ENCODE peak calls at places on chromosomes 13 and 19, in six cellular contexts. J is GM23338, K is A549, B is HepG2, O is SK-N-SH, M is HCT116. S is an unnamed sample.

GRCh38 chr13:48961379-48961778 is 14.3 kb upstream of the FNDC3A start:
- DNase-seq in J (no peak), K (no peak), B (no peak), O (no peak), M (no peak), S (no peak)

GRCh38 chr19:34232566-34233481 is 21.5 kb upstream of the GARRE1 start:
- DNase-seq in J (no peak), K (peak; percentile 62), B (peak; percentile 56), O (no peak), M (peak; percentile 57), S (peak; percentile 93)

GRCh38 chr13:47672982-47673670 is 327.9 kb downstream of the SUCLA2 start:
- DNase-seq in J (no peak), K (no peak), B (no peak), O (peak; percentile 1), M (no peak), S (no peak)

GRCh38 chr13:40164137-40164536 is 502.3 kb downstream of the FOXO1 start:
- DNase-seq in J (no peak), K (peak; percentile 9), B (no peak), O (no peak), M (no peak), S (peak; percentile 15)

GRCh38 chr19:49926520-49926919 is 2.5 kb upstream of the ATF5 start:
- DNase-seq in J (no peak), K (no peak), B (no peak), O (no peak), M (no peak), S (no peak)

GRCh38 chr13:99125335-99125915 is 75.2 kb upstream of the UBAC2 start:
- DNase-seq in J (no peak), K (no peak), B (no peak), O (no peak), M (no peak), S (no peak)

GRCh38 chr19:33868821-33869412 is 72.2 kb downstream of the KCTD15 start:
- DNase-seq in J (peak; percentile 55), K (no peak), B (no peak), O (peak; percentile 73), M (no peak), S (no peak)

GRCh38 chr13:66506979-66507378 is 723.2 kb downstream of the PCDH9 start:
- DNase-seq in J (no peak), K (no peak), B (no peak), O (no peak), M (no peak), S (no peak)

DNA sequence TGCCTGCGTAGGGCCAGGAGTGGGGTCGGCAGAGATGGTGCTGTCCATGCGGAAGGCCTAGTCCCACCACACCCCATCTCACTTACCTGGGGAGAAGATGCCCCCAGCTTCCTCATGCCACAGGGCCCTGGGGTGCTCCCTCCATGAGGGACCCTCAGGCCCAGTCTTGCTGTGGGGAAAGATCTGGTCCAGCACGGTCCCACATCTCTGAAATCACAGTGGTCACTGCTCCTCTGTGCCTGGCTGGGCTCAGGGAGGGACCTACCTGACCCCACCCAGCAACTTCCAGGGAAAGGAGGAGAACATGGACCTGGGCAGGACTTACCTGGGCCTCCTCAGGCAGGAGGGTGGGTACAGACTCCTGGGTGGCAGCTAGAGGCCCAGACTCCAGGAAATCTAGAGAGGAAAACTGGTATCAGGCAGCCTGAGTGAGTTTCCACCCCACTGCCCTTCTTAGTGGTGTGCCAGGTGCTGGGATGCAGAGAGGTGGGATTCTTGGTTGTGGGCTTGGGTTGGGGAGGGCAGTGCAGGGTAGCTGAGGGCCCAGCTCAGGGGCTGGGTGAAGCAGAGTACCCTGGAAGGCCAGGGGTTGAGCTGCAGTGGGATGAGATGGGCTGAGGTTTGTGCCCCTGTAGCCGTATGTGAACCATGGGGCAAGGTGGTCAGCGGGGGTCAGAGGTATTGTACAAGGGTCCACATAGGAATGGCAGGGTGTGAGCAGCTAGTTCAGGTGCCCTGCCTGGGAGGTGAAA is 3.8 kb downstream of the MZF1 start:
- DNase-seq in J (no peak), K (no peak), B (no peak), O (no peak), M (no peak), S (no peak)
- TF ChIP-seq REST in J (no peak), K (no peak), B (no peak), O (no peak), M (no peak), S (no peak)

GRCh38 chr13:31014461-31014860 is 82.0 kb downstream of the TEX26 start:
- DNase-seq in J (no peak), K (no peak), B (no peak), O (no peak), M (no peak), S (no peak)

GRCh38 chr13:31009166-31009565 is 76.7 kb downstream of the TEX26 start:
- DNase-seq in J (no peak), K (no peak), B (no peak), O (no peak), M (no peak), S (no peak)

GRCh38 chr13:31012285-31013024 is 80.0 kb downstream of the TEX26 start:
- DNase-seq in J (peak; percentile 45), K (peak; percentile 10), B (peak; percentile 3), O (peak; percentile 70), M (no peak), S (no peak)

GRCh38 chr13:31008400-31009115 is 76.1 kb downstream of the TEX26 start:
- DNase-seq in J (no peak), K (no peak), B (no peak), O (no peak), M (no peak), S (no peak)

GRCh38 chr13:31011193-31011860 is 78.9 kb downstream of the TEX26 start:
- DNase-seq in J (peak; percentile 64), K (no peak), B (no peak), O (no peak), M (no peak), S (no peak)
- TF ChIP-seq REST in J (no peak), K (no peak), B (no peak), O (no peak), M (no peak), S (no peak)

DNA sequence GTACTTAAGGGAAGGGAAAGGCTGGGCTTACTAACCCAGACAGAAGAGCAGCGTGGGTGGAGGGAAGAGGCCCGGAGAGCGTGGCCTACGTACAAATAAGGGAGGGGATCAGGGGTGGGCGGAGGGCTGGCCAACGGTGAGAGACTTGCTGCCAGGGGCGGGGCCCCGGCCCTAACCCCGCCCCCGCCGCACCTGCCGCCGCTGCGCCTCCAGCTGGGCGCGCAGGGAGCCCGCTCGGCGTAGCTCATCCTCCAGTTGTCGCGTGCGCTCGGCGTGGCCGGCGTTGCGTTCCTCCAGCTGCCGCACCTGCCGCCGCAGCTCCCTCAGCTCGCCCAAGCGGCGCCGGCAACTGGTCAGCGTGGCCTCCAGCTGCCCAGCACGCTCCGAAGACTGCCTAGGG is 5.7 kb downstream of the HOOK2 start:
- DNase-seq in J (peak; percentile 94), K (no peak), B (no peak), O (no peak), M (no peak), S (no peak)
- TF ChIP-seq REST in J (no peak), K (no peak), B (no peak), O (no peak), M (no peak), S (no peak)

GRCh38 chr13:25085125-25085742 is 10.7 kb upstream of the PABPC3 start:
- DNase-seq in J (peak; percentile 84), K (peak; percentile 25), B (peak; percentile 23), O (peak; percentile 51), M (peak; percentile 36), S (peak; percentile 2)
- TF ChIP-seq REST in J (no peak), K (no peak), B (no peak), O (no peak), M (no peak), S (no peak)

GRCh38 chr13:30094015-30094533 is 213.3 kb downstream of the KATNAL1 start:
- DNase-seq in J (no peak), K (no peak), B (no peak), O (no peak), M (no peak), S (no peak)
- TF ChIP-seq REST in J (no peak), K (no peak), B (no peak), O (no peak), M (no peak), S (no peak)

GRCh38 chr19:14135355-14135754 is 1.0 kb downstream of the ASF1B start:
- DNase-seq in J (no peak), K (no peak), B (no peak), O (no peak), M (no peak), S (no peak)

GRCh38 chr19:14138576-14139265 is 2.3 kb upstream of the ASF1B start:
- DNase-seq in J (no peak), K (no peak), B (no peak), O (no peak), M (no peak), S (no peak)

GRCh38 chr19:14136509-14137281 is at the start of gene ASF1B:
- DNase-seq in J (peak; percentile 99), K (peak; percentile 94), B (peak; percentile 99), O (peak; percentile 98), M (peak; percentile 100), S (peak; percentile 94)

GRCh38 chr19:14139944-14140343 is 3.6 kb upstream of the ASF1B start:
- DNase-seq in J (no peak), K (no peak), B (no peak), O (no peak), M (no peak), S (no peak)

GRCh38 chr19:14135985-14136508 is 342 bp downstream of the ASF1B start:
- DNase-seq in J (no peak), K (no peak), B (no peak), O (no peak), M (no peak), S (no peak)
- TF ChIP-seq REST in J (no peak), K (no peak), B (no peak), O (no peak), M (no peak), S (no peak)

GRCh38 chr13:62483774-62484173 is 1068.1 kb upstream of the PCDH20 start:
- DNase-seq in J (peak; percentile 2), K (no peak), B (no peak), O (no peak), M (no peak), S (no peak)
- TF ChIP-seq REST in J (no peak), K (no peak), B (no peak), O (no peak), M (no peak), S (no peak)